ENCODE peak calls at places on chromosome 12, in eight cellular contexts. R is transverse colon, Z is H9, N is IMR-90, Q is MM.1S, L is heart left ventricle, I is dorsolateral prefrontal cortex, A is tibial artery. C is an unnamed sample.
A peak's percentile ranks its signal among the peaks of the same experiment; 100 is the strongest.

GRCh38 chr12:25864287-25864686 is 94.2 kb upstream of the RASSF8 start:
- DNase-seq in R (no peak), Z (no peak), N (no peak), Q (no peak), L (no peak), I (no peak), A (no peak), C (no peak)

GRCh38 chr12:39505562-39505961 is 62.6 kb upstream of the KIF21A start:
- DNase-seq in R (no peak), Z (no peak), N (no peak), Q (no peak), L (no peak), I (no peak), A (no peak), C (no peak)

GRCh38 chr12:108799528-108800243 is 57.7 kb downstream of the SSH1 start:
- DNase-seq in R (no peak), Z (no peak), N (no peak), Q (no peak), L (no peak), I (peak; percentile 28), A (no peak), C (no peak)

GRCh38 chr12:2794736-2795289 is at the start of gene FKBP4:
- DNase-seq in R (peak; percentile 95), Z (peak; percentile 94), N (peak; percentile 73), Q (peak; percentile 95), L (peak; percentile 93), I (peak; percentile 90), A (peak; percentile 90), C (peak; percentile 78)

GRCh38 chr12:54734196-54734950 is 86.2 kb upstream of the DCD start:
- DNase-seq in R (no peak), Z (no peak), N (no peak), Q (no peak), L (no peak), I (no peak), A (no peak), C (no peak)

GRCh38 chr12:4664111-4664510 is 15.2 kb downstream of the NDUFA9 start:
- DNase-seq in R (no peak), Z (no peak), N (peak; percentile 92), Q (no peak), L (no peak), I (no peak), A (no peak), C (no peak)

GRCh38 chr12:124456133-124456651 is 111.2 kb downstream of the NCOR2 start:
- DNase-seq in R (no peak), Z (no peak), N (no peak), Q (no peak), L (no peak), I (no peak), A (no peak), C (no peak)

GRCh38 chr12:32217354-32218310 is 111.0 kb downstream of the BICD1 start:
- DNase-seq in R (peak; percentile 8), Z (no peak), N (peak; percentile 85), Q (no peak), L (no peak), I (peak; percentile 12), A (peak; percentile 35), C (no peak)

GRCh38 chr12:115230576-115230975 is 546.6 kb upstream of the TBX3 start:
- DNase-seq in R (no peak), Z (no peak), N (no peak), Q (no peak), L (no peak), I (no peak), A (no peak), C (no peak)

GRCh38 chr12:132341318-132342050 is 12.1 kb upstream of the GALNT9 start:
- DNase-seq in R (no peak), Z (no peak), N (no peak), Q (no peak), L (no peak), I (no peak), A (no peak), C (no peak)

GRCh38 chr12:56222531-56222895 is 791 bp upstream of the RNF41 start:
- DNase-seq in R (no peak), Z (no peak), N (no peak), Q (no peak), L (no peak), I (no peak), A (no peak), C (no peak)

GRCh38 chr12:6192604-6193380 is 7.4 kb upstream of the CD9 start:
- DNase-seq in R (no peak), Z (no peak), N (no peak), Q (no peak), L (no peak), I (no peak), A (no peak), C (no peak)

GRCh38 chr12:6461401-6462233 is 8.9 kb downstream of the VAMP1 start:
- DNase-seq in R (peak; percentile 80), Z (no peak), N (peak; percentile 45), Q (peak; percentile 87), L (peak; percentile 71), I (peak; percentile 52), A (peak; percentile 58), C (peak; percentile 74)

GRCh38 chr12:62581288-62582064 is 114.8 kb downstream of the MON2 start:
- DNase-seq in R (no peak), Z (no peak), N (peak; percentile 73), Q (peak; percentile 48), L (peak; percentile 42), I (no peak), A (no peak), C (no peak)

GRCh38 chr12:120720234-120720968 is 5.2 kb upstream of the ACADS start:
- DNase-seq in R (no peak), Z (no peak), N (peak; percentile 71), Q (no peak), L (no peak), I (peak; percentile 43), A (peak; percentile 41), C (no peak)

GRCh38 chr12:117329756-117330155 is 31.7 kb downstream of the NOS1 start:
- DNase-seq in R (no peak), Z (no peak), N (no peak), Q (no peak), L (no peak), I (no peak), A (no peak), C (no peak)

GRCh38 chr12:117334098-117334497 is 27.3 kb downstream of the NOS1 start:
- DNase-seq in R (no peak), Z (no peak), N (no peak), Q (no peak), L (no peak), I (no peak), A (no peak), C (no peak)

GRCh38 chr12:117333331-117334000 is 28.0 kb downstream of the NOS1 start:
- DNase-seq in R (no peak), Z (no peak), N (no peak), Q (no peak), L (no peak), I (peak; percentile 25), A (no peak), C (no peak)

GRCh38 chr12:117330441-117331113 is 30.8 kb downstream of the NOS1 start:
- DNase-seq in R (no peak), Z (peak; percentile 51), N (no peak), Q (no peak), L (no peak), I (no peak), A (no peak), C (no peak)

GRCh38 chr12:117331691-117332090 is 29.7 kb downstream of the NOS1 start:
- DNase-seq in R (no peak), Z (no peak), N (no peak), Q (no peak), L (no peak), I (no peak), A (no peak), C (no peak)
- TF ChIP-seq CTCF in R (no peak), Z (no peak), N (no peak), Q (no peak), L (no peak), I (no peak), A (no peak), C (no peak)

GRCh38 chr12:102879-103168 is 36.3 kb downstream of the IQSEC3 start:
- DNase-seq in R (no peak), Z (no peak), N (no peak), Q (no peak), L (no peak), I (no peak), A (no peak), C (no peak)

GRCh38 chr12:101969-102878 is 35.7 kb downstream of the IQSEC3 start:
- DNase-seq in R (no peak), Z (peak; percentile 54), N (no peak), Q (no peak), L (no peak), I (no peak), A (no peak), C (no peak)

GRCh38 chr12:98997-99396 is 32.4 kb downstream of the IQSEC3 start:
- DNase-seq in R (no peak), Z (peak; percentile 73), N (no peak), Q (no peak), L (no peak), I (no peak), A (no peak), C (no peak)

GRCh38 chr12:103169-103981 is 36.8 kb downstream of the IQSEC3 start:
- DNase-seq in R (no peak), Z (peak; percentile 96), N (no peak), Q (no peak), L (no peak), I (no peak), A (no peak), C (no peak)

GRCh38 chr12:99605-100004 is 33.0 kb downstream of the IQSEC3 start:
- DNase-seq in R (no peak), Z (peak; percentile 73), N (peak; percentile 50), Q (no peak), L (no peak), I (no peak), A (no peak), C (no peak)
- H3K27me3 ChIP-seq in R (peaks cover 72% of the 10 kb centered on the region), Z (no peaks in the 10 kb centered on the region), N (peaks cover 19% of the 10 kb centered on the region), Q (peaks cover 62% of the 10 kb centered on the region), L (peaks cover 8% of the 10 kb centered on the region), I (no peaks in the 10 kb centered on the region), A (peaks cover 73% of the 10 kb centered on the region), C (peaks cover 8% of the 10 kb centered on the region)

GRCh38 chr12:65741662-65742480 is 82.4 kb upstream of the HMGA2 start:
- DNase-seq in R (peak; percentile 10), Z (peak; percentile 87), N (peak; percentile 51), Q (no peak), L (peak; percentile 63), I (no peak), A (no peak), C (no peak)
- TF ChIP-seq CTCF in R (no peak), Z (no peak), N (peak; percentile 1), Q (no peak), L (peak; percentile 2), I (no peak), A (no peak), C (no peak)

DNA sequence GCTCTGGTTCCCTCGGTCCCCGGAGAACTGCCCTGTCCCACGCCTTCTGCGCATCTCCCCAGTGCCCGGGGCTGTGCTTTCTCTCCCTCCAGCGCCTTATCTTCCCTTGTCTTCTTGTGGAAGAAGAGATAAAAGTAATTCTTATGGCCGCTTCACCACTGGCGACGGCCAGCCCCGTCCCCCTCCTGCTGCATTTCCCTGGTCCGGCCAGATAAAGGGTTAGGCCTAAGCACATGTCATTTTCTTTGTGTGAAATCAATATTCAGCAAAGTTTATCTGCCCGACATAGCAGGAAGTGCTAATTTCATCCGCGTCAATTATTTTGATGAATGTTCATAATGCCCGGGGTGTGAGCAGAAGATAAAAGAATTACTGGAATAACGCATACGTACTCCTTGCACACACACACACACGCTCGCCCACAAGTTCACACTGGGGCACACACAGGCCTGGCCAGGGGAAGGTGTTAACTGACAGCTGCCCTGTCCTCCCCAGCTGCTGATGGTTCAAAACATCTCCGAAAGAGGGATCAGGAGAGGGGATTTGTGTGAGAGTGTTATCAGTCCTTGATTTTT is 177.7 kb upstream of the LHX5 start:
- DNase-seq in R (no peak), Z (no peak), N (no peak), Q (no peak), L (no peak), I (no peak), A (no peak), C (no peak)
- H3K27me3 ChIP-seq in R (peaks cover 18% of the 10 kb centered on the region), Z (no peaks in the 10 kb centered on the region), N (peaks cover 10% of the 10 kb centered on the region), Q (no peaks in the 10 kb centered on the region), L (peaks cover 32% of the 10 kb centered on the region), I (peaks cover 13% of the 10 kb centered on the region), A (peaks cover 23% of the 10 kb centered on the region), C (peaks cover 36% of the 10 kb centered on the region)

C was measured in CD4-positive, alpha-beta T cell.